ENCODE peak calls at places on chromosome 14, in ten cellular contexts. H is HS-5; E is mucosa of descending colon; X is AG08395; O is stimulated activated CD4-positive, alpha-beta T cell treated with anti-CD3 and anti-CD28 coated beads, Interleukin-15, amount 100 ng/mL, for 1 hour; T is neural progenitor cell; I is activated T-helper 9 cell treated with anti-CD3 and anti-CD28 coated beads, Interleukin-2, amount 50 U/mL, for 16 hours; M is left lobe of liver; G is hippocampal formation; S is NCI-H1092 treated with DMSO at 0.1 percent for 48 hours. U is an unnamed sample.

GRCh38 chr14:65993103-65993502 is 493.1 kb upstream of the CCDC196 start:
- DNase-seq in S (no peak), X (no peak), O (no peak), T (no peak), H (no peak), G (no peak), M (no peak), E (no peak), I (no peak), U (no peak)

GRCh38 chr14:70642313-70643235 is 858 bp downstream of the TTC9 start:
- DNase-seq in E (no peak), I (no peak), O (no peak), H (no peak), T (peak), X (no peak), M (no peak), G (no peak), S (peak), U (no peak)

GRCh38 chr14:103228076-103228806 is 105.0 kb downstream of the TNFAIP2 start:
- DNase-seq in E (no peak), G (no peak), H (no peak), T (no peak), M (no peak), X (no peak), I (no peak), S (no peak), O (no peak), U (no peak)

GRCh38 chr14:94646481-94646880 is 34.3 kb downstream of the SERPINA3 start:
- DNase-seq in G (no peak), H (peak), S (no peak), O (no peak), T (no peak), E (no peak), X (no peak), I (no peak), M (no peak), U (no peak)

GRCh38 chr14:81392052-81392451 is 8.1 kb downstream of the STON2 start:
- DNase-seq in S (no peak), I (no peak), O (no peak), M (no peak), G (no peak), H (no peak), E (no peak), T (no peak), X (no peak), U (no peak)

GRCh38 chr14:65302571-65303184 is 109.9 kb upstream of the FUT8 start:
- DNase-seq in E (peak), G (no peak), M (no peak), O (no peak), T (no peak), H (no peak), X (no peak), I (no peak), S (peak), U (no peak)

GRCh38 chr14:97395068-97395467 is 597.9 kb downstream of the VRK1 start:
- DNase-seq in X (no peak), I (no peak), S (no peak), M (no peak), G (no peak), O (no peak), E (no peak), T (no peak), H (no peak), U (no peak)

GRCh38 chr14:69716483-69717187 is 50.3 kb upstream of the SRSF5 start:
- DNase-seq in O (no peak), X (peak), M (no peak), H (peak), I (peak), S (no peak), T (no peak), E (no peak), G (no peak), U (no peak)

GRCh38 chr14:44962573-44963528 is 861 bp downstream of the TOGARAM1 start:
- DNase-seq in I (peak), E (peak), T (peak), H (no peak), X (peak), S (peak), O (no peak), G (peak), M (peak), U (peak)

GRCh38 chr14:68977741-68978549 is 1.2 kb downstream of the ACTN1 start:
- DNase-seq in E (peak), T (peak), H (peak), O (no peak), S (peak), G (no peak), X (peak), M (peak), I (peak), U (peak)

U was measured in stimulated activated CD8-positive, alpha-beta memory T cell treated with anti-CD3 and anti-CD28 coated beads, Interleukin-15, amount 100 ng/mL, for 1 hour.